ENCODE peak calls at places on chromosome 4, in four cellular contexts. One of them, this sample, is unnamed.

GRCh38 chr4:123535037-123535748 is 138.6 kb downstream of the SPRY1 start:
- DNase-seq in IMR-90: no peak
- DNase-seq in adrenal gland: no peak
- DNase-seq in esophagus squamous epithelium: no peak
- DNase-seq in this sample: no peak

GRCh38 chr4:94534401-94535312 is 82.9 kb downstream of the PDLIM5 start:
- DNase-seq in IMR-90: no peak
- DNase-seq in adrenal gland: no peak
- DNase-seq in esophagus squamous epithelium: no peak
- DNase-seq in this sample: no peak

GRCh38 chr4:52873861-52874343 is 11.8 kb downstream of the RASL11B start:
- DNase-seq in IMR-90: no peak
- DNase-seq in adrenal gland: no peak
- DNase-seq in esophagus squamous epithelium: no peak
- DNase-seq in this sample: peak; percentile 60

GRCh38 chr4:52751349-52751911 is at the start of gene ERVMER34-1:
- DNase-seq in IMR-90: no peak
- DNase-seq in adrenal gland: peak; percentile 71
- DNase-seq in esophagus squamous epithelium: no peak
- DNase-seq in this sample: peak; percentile 9

GRCh38 chr4:153486281-153487151 is 20.4 kb downstream of the TMEM131L start:
- DNase-seq in IMR-90: peak; percentile 91
- DNase-seq in adrenal gland: no peak
- DNase-seq in esophagus squamous epithelium: no peak
- DNase-seq in this sample: peak; percentile 90

GRCh38 chr4:149164282-149164681 is 651.4 kb downstream of the IQCM start:
- DNase-seq in IMR-90: peak; percentile 92
- DNase-seq in adrenal gland: no peak
- DNase-seq in esophagus squamous epithelium: no peak
- DNase-seq in this sample: peak; percentile 40

GRCh38 chr4:13980317-13980716 is 352.8 kb upstream of the BOD1L1 start:
- DNase-seq in IMR-90: peak; percentile 96
- DNase-seq in adrenal gland: no peak
- DNase-seq in esophagus squamous epithelium: no peak
- DNase-seq in this sample: peak; percentile 58

GRCh38 chr4:5029447-5029846 is 10.2 kb upstream of the CYTL1 start:
- DNase-seq in IMR-90: no peak
- DNase-seq in adrenal gland: no peak
- DNase-seq in esophagus squamous epithelium: no peak
- DNase-seq in this sample: no peak

GRCh38 chr4:124427095-124427767 is 285.3 kb downstream of the ANKRD50 start:
- DNase-seq in IMR-90: no peak
- DNase-seq in adrenal gland: peak; percentile 37
- DNase-seq in esophagus squamous epithelium: no peak
- DNase-seq in this sample: peak; percentile 57

GRCh38 chr4:96356591-96357360 is 516.9 kb downstream of the PDHA2 start:
- DNase-seq in IMR-90: no peak
- DNase-seq in adrenal gland: no peak
- DNase-seq in esophagus squamous epithelium: no peak
- DNase-seq in this sample: peak; percentile 52

GRCh38 chr4:26141916-26142638 is 178.7 kb upstream of the RBPJ start:
- DNase-seq in IMR-90: peak; percentile 83
- DNase-seq in adrenal gland: no peak
- DNase-seq in esophagus squamous epithelium: no peak
- DNase-seq in this sample: peak; percentile 58

GRCh38 chr4:110508827-110509446 is 33.0 kb downstream of the ENPEP start:
- DNase-seq in IMR-90: peak; percentile 46
- DNase-seq in adrenal gland: no peak
- DNase-seq in esophagus squamous epithelium: no peak
- DNase-seq in this sample: peak; percentile 70

GRCh38 chr4:89539797-89540711 is 232.5 kb upstream of the GPRIN3 start:
- DNase-seq in IMR-90: peak; percentile 21
- DNase-seq in adrenal gland: no peak
- DNase-seq in esophagus squamous epithelium: no peak
- DNase-seq in this sample: peak; percentile 23

GRCh38 chr4:159291176-159291575 is 188.3 kb downstream of the RAPGEF2 start:
- DNase-seq in IMR-90: no peak
- DNase-seq in adrenal gland: no peak
- DNase-seq in esophagus squamous epithelium: no peak
- DNase-seq in this sample: no peak

GRCh38 chr4:107778784-107779530 is 45.8 kb upstream of the SGMS2 start:
- DNase-seq in IMR-90: no peak
- DNase-seq in adrenal gland: no peak
- DNase-seq in esophagus squamous epithelium: no peak
- DNase-seq in this sample: no peak

GRCh38 chr4:151948351-151949016 is 187.7 kb upstream of the GATB start:
- DNase-seq in IMR-90: peak; percentile 38
- DNase-seq in adrenal gland: no peak
- DNase-seq in esophagus squamous epithelium: no peak
- DNase-seq in this sample: peak; percentile 81

GRCh38 chr4:7415927-7416686 is 18.6 kb downstream of the PSAPL1 start:
- DNase-seq in IMR-90: no peak
- DNase-seq in adrenal gland: no peak
- DNase-seq in esophagus squamous epithelium: no peak
- DNase-seq in this sample: no peak

GRCh38 chr4:47562297-47562696 is 77.2 kb downstream of the ATP10D start:
- DNase-seq in IMR-90: no peak
- DNase-seq in adrenal gland: no peak
- DNase-seq in esophagus squamous epithelium: no peak
- DNase-seq in this sample: no peak

GRCh38 chr4:156609421-156609820 is 362.2 kb downstream of the PDGFC start:
- DNase-seq in IMR-90: no peak
- DNase-seq in adrenal gland: no peak
- DNase-seq in esophagus squamous epithelium: no peak
- DNase-seq in this sample: no peak

GRCh38 chr4:113336556-113336955 is 287.1 kb downstream of the ANK2 start:
- DNase-seq in IMR-90: no peak
- DNase-seq in adrenal gland: no peak
- DNase-seq in esophagus squamous epithelium: no peak
- DNase-seq in this sample: no peak

GRCh38 chr4:80336582-80336981 is 1.1 kb downstream of the CFAP299 start:
- DNase-seq in IMR-90: peak; percentile 32
- DNase-seq in adrenal gland: no peak
- DNase-seq in esophagus squamous epithelium: no peak
- DNase-seq in this sample: peak; percentile 50

GRCh38 chr4:74420863-74421262 is 24.1 kb upstream of the AREG start:
- DNase-seq in IMR-90: no peak
- DNase-seq in adrenal gland: no peak
- DNase-seq in esophagus squamous epithelium: no peak
- DNase-seq in this sample: no peak

GRCh38 chr4:1368421-1369090 is 21.5 kb downstream of the UVSSA start:
- DNase-seq in IMR-90: no peak
- DNase-seq in adrenal gland: no peak
- DNase-seq in esophagus squamous epithelium: no peak
- DNase-seq in this sample: no peak

GRCh38 chr4:177737387-177737965 is 295.2 kb upstream of the AGA start:
- DNase-seq in IMR-90: peak; percentile 30
- DNase-seq in adrenal gland: no peak
- DNase-seq in esophagus squamous epithelium: no peak
- DNase-seq in this sample: peak; percentile 2

GRCh38 chr4:123037809-123038208 is 115.4 kb upstream of the NUDT6 start:
- DNase-seq in IMR-90: peak; percentile 54
- DNase-seq in adrenal gland: no peak
- DNase-seq in esophagus squamous epithelium: no peak
- DNase-seq in this sample: peak; percentile 41

GRCh38 chr4:10891866-10892265 is 207.3 kb upstream of the CLNK start:
- DNase-seq in IMR-90: no peak
- DNase-seq in adrenal gland: no peak
- DNase-seq in esophagus squamous epithelium: no peak
- DNase-seq in this sample: no peak

GRCh38 chr4:10889819-10890218 is 205.3 kb upstream of the CLNK start:
- DNase-seq in IMR-90: no peak
- DNase-seq in adrenal gland: no peak
- DNase-seq in esophagus squamous epithelium: no peak
- DNase-seq in this sample: no peak

GRCh38 chr4:10898072-10898471 is 213.5 kb upstream of the CLNK start:
- DNase-seq in IMR-90: no peak
- DNase-seq in adrenal gland: no peak
- DNase-seq in esophagus squamous epithelium: no peak
- DNase-seq in this sample: no peak

GRCh38 chr4:10897076-10897475 is 212.5 kb upstream of the CLNK start:
- DNase-seq in IMR-90: no peak
- DNase-seq in adrenal gland: no peak
- DNase-seq in esophagus squamous epithelium: no peak
- DNase-seq in this sample: no peak

DNA sequence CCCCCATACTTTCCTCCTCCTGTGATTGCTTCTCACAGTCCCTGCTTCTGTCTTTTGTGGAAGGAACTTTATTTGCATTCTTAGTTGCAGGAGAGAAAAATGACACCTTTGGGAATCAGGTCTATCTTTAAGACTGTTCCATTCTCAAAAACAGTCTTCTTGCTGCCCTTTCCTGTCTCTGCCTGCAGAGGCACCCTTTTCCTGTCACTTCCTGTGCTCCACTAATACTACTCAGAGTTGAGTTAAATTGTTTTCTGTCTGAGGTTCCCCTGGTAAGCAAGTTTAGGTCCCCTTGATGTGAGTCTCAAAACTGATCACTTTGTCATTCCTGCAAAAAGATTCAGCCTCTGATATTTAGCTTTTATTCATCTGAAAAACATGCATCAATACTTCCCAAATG is 208.8 kb upstream of the CLNK start:
- DNase-seq in IMR-90: no peak
- DNase-seq in adrenal gland: no peak
- DNase-seq in esophagus squamous epithelium: no peak
- DNase-seq in this sample: no peak
- TF ChIP-seq CTCF in IMR-90: peak; percentile 8
- TF ChIP-seq CTCF in adrenal gland: peak; percentile 17
- TF ChIP-seq CTCF in esophagus squamous epithelium: no peak
- TF ChIP-seq CTCF in this sample: peak; percentile 26

DNA sequence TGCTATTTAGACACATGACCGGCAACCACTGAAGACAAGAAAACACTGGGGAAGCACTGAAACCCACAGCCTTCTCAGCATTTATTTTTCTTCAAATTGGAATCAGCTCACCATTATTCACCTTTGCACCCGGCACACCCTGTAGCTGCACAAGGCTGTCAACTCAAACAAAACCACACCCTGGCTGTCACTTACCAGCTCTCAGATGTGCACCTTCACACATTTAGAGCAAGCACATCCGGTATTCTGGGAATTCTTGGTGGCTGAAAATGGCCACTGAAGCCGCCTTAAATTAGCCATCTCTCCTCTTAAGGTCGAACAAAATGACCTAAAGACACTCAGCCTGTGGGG is 5.9 kb downstream of the ZFYVE28 start:
- DNase-seq in IMR-90: no peak
- DNase-seq in adrenal gland: no peak
- DNase-seq in esophagus squamous epithelium: no peak
- DNase-seq in this sample: no peak
- H3K4me3 ChIP-seq in IMR-90: peak overlapping the region; percentile 22
- H3K4me3 ChIP-seq in adrenal gland: peak overlapping the region; percentile 44
- H3K4me3 ChIP-seq in esophagus squamous epithelium: peak overlapping the region; percentile 26
- H3K4me3 ChIP-seq in this sample: peak overlapping the region; percentile 43

DNA sequence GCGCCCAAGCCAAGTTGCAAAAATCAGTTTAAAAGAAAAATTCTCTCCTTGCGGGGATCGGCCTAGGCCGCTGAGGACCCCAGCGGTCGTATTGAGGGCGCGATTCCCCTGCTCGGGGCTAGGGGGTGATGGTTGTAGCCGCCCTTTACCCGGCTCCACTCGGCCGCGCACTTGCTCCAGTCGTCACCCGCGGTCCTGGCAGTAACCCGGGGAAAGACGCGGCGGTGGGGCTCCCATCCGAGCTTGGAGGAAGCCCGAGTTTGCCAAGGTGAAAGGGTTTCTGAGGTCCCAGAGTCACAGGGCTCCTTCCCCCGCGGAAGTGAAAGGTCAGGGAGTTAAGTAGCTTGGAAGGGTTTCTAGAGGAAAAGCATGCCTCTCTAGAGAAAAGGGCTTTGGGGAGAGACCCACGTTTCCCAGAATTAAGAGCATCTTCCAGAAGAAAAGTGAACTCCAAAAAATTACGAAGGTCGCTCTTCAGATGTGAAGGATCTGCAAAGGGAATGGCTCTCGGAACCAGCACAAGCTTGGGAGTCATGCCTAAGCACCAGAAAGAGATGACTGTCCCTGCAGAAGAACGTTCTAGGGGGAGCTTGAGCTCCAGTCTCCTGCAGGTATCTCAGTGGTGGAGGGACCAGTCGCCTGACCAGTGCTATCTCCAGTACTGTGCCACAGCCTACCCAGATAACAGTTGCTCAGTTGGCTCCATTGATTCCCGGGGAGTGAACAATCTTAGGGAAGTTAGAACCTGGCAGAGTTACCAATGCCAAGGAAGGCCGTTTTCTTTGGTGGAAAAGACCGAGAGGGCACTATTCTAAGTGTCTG is 873 bp downstream of the LAP3 start:
- DNase-seq in IMR-90: peak; percentile 4
- DNase-seq in adrenal gland: peak; percentile 49
- DNase-seq in esophagus squamous epithelium: no peak
- DNase-seq in this sample: peak; percentile 29
- TF ChIP-seq CTCF in IMR-90: no peak
- TF ChIP-seq CTCF in adrenal gland: no peak
- TF ChIP-seq CTCF in esophagus squamous epithelium: no peak
- TF ChIP-seq CTCF in this sample: no peak

GRCh38 chr4:120922390-120923200 is at the start of gene PRDM5:
- DNase-seq in IMR-90: peak; percentile 40
- DNase-seq in adrenal gland: peak; percentile 71
- DNase-seq in esophagus squamous epithelium: no peak
- DNase-seq in this sample: peak; percentile 53
- H3K4me3 ChIP-seq in IMR-90: peak within 1 kb of the TSS; percentile 49
- H3K4me3 ChIP-seq in adrenal gland: peak within 1 kb of the TSS; percentile 78
- H3K4me3 ChIP-seq in esophagus squamous epithelium: peak within 1 kb of the TSS; percentile 67
- H3K4me3 ChIP-seq in this sample: peak within 1 kb of the TSS; percentile 64

GRCh38 chr4:125707397-125707796 is 392.6 kb downstream of the FAT4 start:
- DNase-seq in IMR-90: no peak
- DNase-seq in adrenal gland: no peak
- DNase-seq in esophagus squamous epithelium: no peak
- DNase-seq in this sample: no peak
- TF ChIP-seq CTCF in IMR-90: no peak
- TF ChIP-seq CTCF in adrenal gland: no peak
- TF ChIP-seq CTCF in esophagus squamous epithelium: no peak
- TF ChIP-seq CTCF in this sample: no peak